ENCODE peak calls at places on chromosomes 3 and 15, in nine cellular contexts. Q, M, E, J, Y, Z, H, G and P are unnamed samples.

GRCh38 chr3:126488205-126488604 is 12.5 kb upstream of the ZXDC start:
- DNase-seq in E (no peak), J (no peak), Y (no peak), H (no peak), M (no peak), Q (no peak), Z (no peak), G (no peak), P (no peak)

GRCh38 chr3:120049881-120050539 is 44.2 kb downstream of the GSK3B start:
- DNase-seq in E (no peak), Q (no peak), M (no peak), Z (no peak), H (no peak), G (no peak), J (no peak), Y (peak), P (no peak)

GRCh38 chr3:72510247-72510646 is 338.0 kb downstream of the SHQ1 start:
- DNase-seq in Q (no peak), H (no peak), E (no peak), M (no peak), J (no peak), Y (no peak), Z (no peak), G (no peak), P (no peak)

GRCh38 chr3:38110314-38111050 is 26.4 kb downstream of the ACAA1 start:
- DNase-seq in Z (no peak), E (no peak), Q (no peak), J (no peak), H (no peak), M (no peak), G (no peak), Y (no peak), P (no peak)

GRCh38 chr3:150680562-150680961 is 23.2 kb downstream of the ERICH6 start:
- DNase-seq in Q (no peak), Y (no peak), Z (no peak), H (no peak), J (no peak), G (no peak), M (no peak), E (no peak), P (no peak)

GRCh38 chr3:129596194-129597086 is 10.0 kb downstream of the PLXND1 start:
- DNase-seq in H (peak), M (no peak), G (peak), Y (no peak), E (peak), Q (peak), J (peak), Z (peak), P (no peak)

GRCh38 chr15:39969871-39970270 is 36.0 kb downstream of the EIF2AK4 start:
- DNase-seq in Y (no peak), H (peak), Z (no peak), J (no peak), E (peak), G (peak), M (peak), Q (peak), P (no peak)

GRCh38 chr3:124529826-124530571 is 200.3 kb upstream of the UMPS start:
- DNase-seq in H (no peak), G (no peak), Q (no peak), Y (no peak), M (no peak), J (no peak), Z (no peak), E (no peak), P (no peak)

GRCh38 chr3:193563999-193564398 is 9.3 kb upstream of the ATP13A4 start:
- DNase-seq in E (no peak), J (no peak), Z (no peak), Q (peak), Y (peak), M (no peak), G (peak), H (no peak), P (no peak)

GRCh38 chr15:79157631-79158592 is 67.3 kb upstream of the RASGRF1 start:
- DNase-seq in E (no peak), Q (no peak), Z (no peak), J (no peak), Y (no peak), H (no peak), G (no peak), M (no peak), P (no peak)

GRCh38 chr15:33083232-33084006 is 111.1 kb downstream of the FMN1 start:
- DNase-seq in M (no peak), Z (no peak), G (peak), J (no peak), H (peak), E (no peak), Y (no peak), Q (no peak), P (no peak)

GRCh38 chr15:89556413-89557262 is 18.6 kb upstream of the TICRR start:
- DNase-seq in M (peak), H (peak), G (peak), Q (peak), E (peak), Z (peak), Y (peak), J (peak), P (peak)

GRCh38 chr3:110808630-110809029 is 263.0 kb upstream of the NECTIN3 start:
- DNase-seq in E (no peak), M (no peak), J (no peak), Y (no peak), H (peak), G (no peak), Q (no peak), Z (no peak), P (no peak)

GRCh38 chr15:33400941-33401340 is 90.2 kb downstream of the RYR3 start:
- DNase-seq in M (no peak), G (no peak), H (no peak), Z (no peak), Q (no peak), Y (no peak), E (no peak), J (no peak), P (no peak)

GRCh38 chr15:42108189-42108588 is 13.8 kb upstream of the PLA2G4D start:
- DNase-seq in J (no peak), Y (no peak), M (no peak), Z (no peak), Q (no peak), E (no peak), H (no peak), G (peak), P (peak)

GRCh38 chr3:180804871-180805430 is 107.5 kb upstream of the FXR1 start:
- DNase-seq in J (no peak), E (no peak), G (peak), M (no peak), Q (peak), H (peak), Z (peak), Y (no peak), P (no peak)

GRCh38 chr3:182238141-182238540 is 526.4 kb downstream of the SOX2 start:
- DNase-seq in G (peak), E (no peak), Y (no peak), J (no peak), Z (no peak), H (peak), M (no peak), Q (no peak), P (no peak)

GRCh38 chr3:13931172-13931571 is 51.3 kb upstream of the WNT7A start:
- DNase-seq in H (no peak), Y (no peak), G (no peak), Q (no peak), J (no peak), Z (no peak), M (no peak), E (no peak), P (no peak)

GRCh38 chr3:13932578-13933295 is 52.9 kb upstream of the WNT7A start:
- DNase-seq in Z (no peak), Q (no peak), M (peak), H (no peak), E (no peak), J (no peak), Y (no peak), G (peak), P (no peak)

GRCh38 chr3:13927295-13927694 is 47.4 kb upstream of the WNT7A start:
- DNase-seq in Y (no peak), E (no peak), M (no peak), J (no peak), G (peak), H (no peak), Z (no peak), Q (no peak), P (no peak)
- TF ChIP-seq CTCF in Y (peak), E (no peak), M (no peak), J (peak), G (peak), H (no peak), Z (no peak), Q (peak), P (no peak)

GRCh38 chr3:104632947-104633346 is 733.8 kb upstream of the ALCAM start:
- DNase-seq in H (no peak), M (no peak), Y (no peak), G (no peak), E (no peak), Z (no peak), Q (peak), J (no peak), P (no peak)

GRCh38 chr3:104632521-104632920 is 734.2 kb upstream of the ALCAM start:
- DNase-seq in J (no peak), Z (no peak), Y (no peak), M (no peak), Q (peak), H (no peak), E (no peak), G (peak), P (no peak)

GRCh38 chr3:104631254-104631653 is 735.5 kb upstream of the ALCAM start:
- DNase-seq in H (no peak), E (no peak), Y (no peak), M (no peak), Z (no peak), J (no peak), Q (no peak), G (no peak), P (no peak)

GRCh38 chr3:104635872-104636580 is 730.7 kb upstream of the ALCAM start:
- DNase-seq in Q (no peak), G (no peak), Y (no peak), E (no peak), Z (no peak), J (no peak), M (no peak), H (no peak), P (no peak)
- TF ChIP-seq CTCF in Q (peak), G (peak), Y (peak), E (no peak), Z (no peak), J (peak), M (no peak), H (peak), P (no peak)

DNA sequence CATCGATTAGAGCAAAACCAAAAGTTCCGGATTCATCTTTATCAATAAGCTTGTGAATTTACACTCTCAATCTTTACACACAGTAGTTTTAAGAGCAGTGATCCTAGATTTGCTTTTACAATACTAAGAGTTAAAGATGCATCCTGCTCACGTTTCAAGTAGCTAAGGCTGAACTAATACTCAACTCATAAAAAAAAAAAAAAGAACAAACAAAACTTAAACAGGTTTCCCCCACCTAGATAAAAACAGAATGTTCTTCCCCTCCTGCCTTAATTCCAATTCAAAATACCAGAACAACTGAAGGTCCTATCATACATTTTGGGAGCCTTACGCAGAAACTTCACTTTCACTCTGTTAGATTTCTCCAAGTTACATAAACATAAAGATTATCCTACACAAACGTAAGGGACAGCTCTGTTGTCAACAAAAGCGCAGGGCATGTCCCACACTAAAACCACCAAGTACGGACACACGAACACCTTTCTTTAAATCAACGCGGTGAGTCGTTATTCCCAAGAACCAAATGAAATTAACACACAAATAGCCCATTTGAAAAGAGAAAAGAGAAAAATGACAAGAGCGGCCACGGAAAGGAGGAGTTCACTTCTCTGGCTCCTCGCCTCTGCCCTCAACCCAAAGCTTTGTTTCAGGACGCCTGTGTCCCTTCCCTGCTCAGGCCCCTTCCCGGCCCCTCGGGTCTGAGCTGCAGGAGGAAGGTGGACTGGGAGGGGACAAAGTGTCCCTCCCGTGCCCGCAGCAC is 942 bp downstream of the CBLB start:
- DNase-seq in H (peak), Y (no peak), Q (peak), Z (no peak), M (no peak), J (no peak), G (peak), E (no peak), P (no peak)
- TF ChIP-seq CTCF in H (no peak), Y (no peak), Q (no peak), Z (no peak), M (no peak), J (no peak), G (no peak), E (no peak), P (no peak)

DNA sequence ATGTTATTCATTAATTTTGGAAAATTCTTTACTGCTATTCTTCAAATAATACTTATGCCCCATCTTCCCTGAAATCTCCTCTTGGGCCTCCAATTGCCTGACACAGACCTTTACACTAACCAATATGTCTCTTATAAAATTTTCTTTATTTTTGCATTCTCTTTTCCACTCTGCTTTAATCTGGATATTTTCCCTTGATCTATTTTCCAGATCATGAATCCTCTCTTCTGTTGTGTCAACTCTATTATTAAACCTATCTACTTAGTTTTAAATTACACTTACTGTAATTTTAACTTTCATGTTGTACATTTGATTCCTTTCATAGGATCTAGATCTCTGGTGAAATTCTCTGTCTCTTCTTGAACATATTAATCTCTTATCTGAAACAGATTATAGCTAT is 278.7 kb downstream of the FHIT start:
- DNase-seq in G (no peak), Q (no peak), M (no peak), Y (no peak), H (no peak), Z (no peak), J (no peak), E (no peak), P (no peak)
- TF ChIP-seq CTCF in G (no peak), Q (no peak), M (no peak), Y (no peak), H (no peak), Z (no peak), J (no peak), E (no peak), P (no peak)

GRCh38 chr3:16828815-16829214 is 55.9 kb upstream of the PLCL2 start:
- DNase-seq in H (peak), E (no peak), G (peak), Z (no peak), Y (peak), Q (peak), M (peak), J (no peak), P (peak)
- TF ChIP-seq CTCF in H (peak), E (no peak), G (peak), Z (no peak), Y (peak), Q (peak), M (peak), J (peak), P (no peak)

DNA sequence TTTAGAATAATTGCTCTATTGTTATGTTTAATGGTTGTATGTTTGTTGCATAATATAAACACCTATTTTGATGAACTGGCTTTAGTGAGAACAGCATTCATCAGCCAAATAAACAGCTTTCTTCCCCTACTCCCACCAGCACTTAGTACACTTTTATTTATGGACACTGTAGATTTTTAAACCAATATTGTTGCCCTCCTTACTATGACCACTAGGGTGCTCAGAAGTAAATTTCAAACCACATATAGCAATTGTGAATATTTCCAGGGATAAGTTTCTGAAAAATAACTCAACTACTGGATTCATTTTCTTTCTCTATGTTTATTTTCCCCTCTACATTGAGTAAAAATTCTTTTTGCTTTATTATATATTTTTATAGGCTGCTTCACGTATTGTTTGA is 84.7 kb upstream of the PTX3 start:
- DNase-seq in H (no peak), J (no peak), M (no peak), G (no peak), E (no peak), Y (no peak), Q (peak), Z (no peak), P (no peak)
- TF ChIP-seq CTCF in H (peak), J (no peak), M (no peak), G (no peak), E (no peak), Y (peak), Q (peak), Z (no peak), P (no peak)